ENCODE peak calls at places on chromosomes 4 and X, in five cellular contexts. One of them, this sample, is unnamed.

GRCh38 chr4:2045518-2045951 is 13.6 kb upstream of the NAT8L start:
- DNase-seq in activated CD4-positive, alpha-beta T cell treated with anti-CD3 and anti-CD28 coated beads, Interleukin-2, amount 50 U/mL, for 4 hours: no peak
- DNase-seq in lower leg skin: no peak
- DNase-seq in head of caudate nucleus: peak; percentile 51
- DNase-seq in stimulated activated CD8-positive, alpha-beta memory T cell treated with anti-CD3 and anti-CD28 coated beads, Interleukin-4, amount 100 ng/mL, for 1 hour: no peak
- DNase-seq in this sample: no peak

GRCh38 chr4:39606747-39607146 is 31.9 kb downstream of the SMIM14 start:
- DNase-seq in activated CD4-positive, alpha-beta T cell treated with anti-CD3 and anti-CD28 coated beads, Interleukin-2, amount 50 U/mL, for 4 hours: no peak
- DNase-seq in head of caudate nucleus: no peak
- DNase-seq in stimulated activated CD8-positive, alpha-beta memory T cell treated with anti-CD3 and anti-CD28 coated beads, Interleukin-4, amount 100 ng/mL, for 1 hour: no peak
- DNase-seq in lower leg skin: no peak
- DNase-seq in this sample: no peak

GRCh38 chr4:10022346-10023049 is 1.2 kb upstream of the SLC2A9 start:
- DNase-seq in activated CD4-positive, alpha-beta T cell treated with anti-CD3 and anti-CD28 coated beads, Interleukin-2, amount 50 U/mL, for 4 hours: no peak
- DNase-seq in head of caudate nucleus: no peak
- DNase-seq in stimulated activated CD8-positive, alpha-beta memory T cell treated with anti-CD3 and anti-CD28 coated beads, Interleukin-4, amount 100 ng/mL, for 1 hour: no peak
- DNase-seq in lower leg skin: no peak
- DNase-seq in this sample: no peak

GRCh38 chr4:793941-794621 is 31.8 kb downstream of the CPLX1 start:
- DNase-seq in head of caudate nucleus: peak; percentile 95
- DNase-seq in activated CD4-positive, alpha-beta T cell treated with anti-CD3 and anti-CD28 coated beads, Interleukin-2, amount 50 U/mL, for 4 hours: no peak
- DNase-seq in lower leg skin: no peak
- DNase-seq in stimulated activated CD8-positive, alpha-beta memory T cell treated with anti-CD3 and anti-CD28 coated beads, Interleukin-4, amount 100 ng/mL, for 1 hour: no peak
- DNase-seq in this sample: no peak

GRCh38 chrX:82589410-82589809 is 918.7 kb upstream of the POU3F4 start:
- DNase-seq in activated CD4-positive, alpha-beta T cell treated with anti-CD3 and anti-CD28 coated beads, Interleukin-2, amount 50 U/mL, for 4 hours: no peak
- DNase-seq in lower leg skin: no peak
- DNase-seq in head of caudate nucleus: no peak
- DNase-seq in stimulated activated CD8-positive, alpha-beta memory T cell treated with anti-CD3 and anti-CD28 coated beads, Interleukin-4, amount 100 ng/mL, for 1 hour: no peak
- DNase-seq in this sample: no peak

GRCh38 chr4:101211146-101211553 is 136.2 kb downstream of the PPP3CA start:
- DNase-seq in head of caudate nucleus: no peak
- DNase-seq in lower leg skin: no peak
- DNase-seq in stimulated activated CD8-positive, alpha-beta memory T cell treated with anti-CD3 and anti-CD28 coated beads, Interleukin-4, amount 100 ng/mL, for 1 hour: no peak
- DNase-seq in activated CD4-positive, alpha-beta T cell treated with anti-CD3 and anti-CD28 coated beads, Interleukin-2, amount 50 U/mL, for 4 hours: no peak
- DNase-seq in this sample: no peak

GRCh38 chr4:1170805-1171305 is 1.5 kb downstream of the SPON2 start:
- DNase-seq in activated CD4-positive, alpha-beta T cell treated with anti-CD3 and anti-CD28 coated beads, Interleukin-2, amount 50 U/mL, for 4 hours: no peak
- DNase-seq in stimulated activated CD8-positive, alpha-beta memory T cell treated with anti-CD3 and anti-CD28 coated beads, Interleukin-4, amount 100 ng/mL, for 1 hour: no peak
- DNase-seq in lower leg skin: no peak
- DNase-seq in head of caudate nucleus: no peak
- DNase-seq in this sample: peak; percentile 86

GRCh38 chr4:105807496-105807895 is 87.8 kb upstream of the NPNT start:
- DNase-seq in activated CD4-positive, alpha-beta T cell treated with anti-CD3 and anti-CD28 coated beads, Interleukin-2, amount 50 U/mL, for 4 hours: no peak
- DNase-seq in lower leg skin: no peak
- DNase-seq in head of caudate nucleus: no peak
- DNase-seq in stimulated activated CD8-positive, alpha-beta memory T cell treated with anti-CD3 and anti-CD28 coated beads, Interleukin-4, amount 100 ng/mL, for 1 hour: no peak
- DNase-seq in this sample: no peak

GRCh38 chrX:22095306-22095705 is 63.2 kb downstream of the PHEX start:
- DNase-seq in activated CD4-positive, alpha-beta T cell treated with anti-CD3 and anti-CD28 coated beads, Interleukin-2, amount 50 U/mL, for 4 hours: no peak
- DNase-seq in stimulated activated CD8-positive, alpha-beta memory T cell treated with anti-CD3 and anti-CD28 coated beads, Interleukin-4, amount 100 ng/mL, for 1 hour: no peak
- DNase-seq in head of caudate nucleus: no peak
- DNase-seq in lower leg skin: peak; percentile 49
- DNase-seq in this sample: no peak

GRCh38 chrX:20951016-20951795 is 423.0 kb upstream of the CNKSR2 start:
- DNase-seq in lower leg skin: no peak
- DNase-seq in activated CD4-positive, alpha-beta T cell treated with anti-CD3 and anti-CD28 coated beads, Interleukin-2, amount 50 U/mL, for 4 hours: no peak
- DNase-seq in head of caudate nucleus: no peak
- DNase-seq in stimulated activated CD8-positive, alpha-beta memory T cell treated with anti-CD3 and anti-CD28 coated beads, Interleukin-4, amount 100 ng/mL, for 1 hour: no peak
- DNase-seq in this sample: no peak

GRCh38 chr4:30860983-30861382 is 140.8 kb downstream of the PCDH7 start:
- DNase-seq in stimulated activated CD8-positive, alpha-beta memory T cell treated with anti-CD3 and anti-CD28 coated beads, Interleukin-4, amount 100 ng/mL, for 1 hour: no peak
- DNase-seq in head of caudate nucleus: no peak
- DNase-seq in lower leg skin: no peak
- DNase-seq in activated CD4-positive, alpha-beta T cell treated with anti-CD3 and anti-CD28 coated beads, Interleukin-2, amount 50 U/mL, for 4 hours: no peak
- DNase-seq in this sample: no peak

GRCh38 chr4:4985844-4986243 is 33.4 kb downstream of the CYTL1 start:
- DNase-seq in head of caudate nucleus: no peak
- DNase-seq in lower leg skin: no peak
- DNase-seq in stimulated activated CD8-positive, alpha-beta memory T cell treated with anti-CD3 and anti-CD28 coated beads, Interleukin-4, amount 100 ng/mL, for 1 hour: no peak
- DNase-seq in activated CD4-positive, alpha-beta T cell treated with anti-CD3 and anti-CD28 coated beads, Interleukin-2, amount 50 U/mL, for 4 hours: no peak
- DNase-seq in this sample: no peak

GRCh38 chrX:362937-363620 is 23.6 kb downstream of the PPP2R3B start:
- DNase-seq in head of caudate nucleus: no peak
- DNase-seq in activated CD4-positive, alpha-beta T cell treated with anti-CD3 and anti-CD28 coated beads, Interleukin-2, amount 50 U/mL, for 4 hours: no peak
- DNase-seq in lower leg skin: no peak
- DNase-seq in stimulated activated CD8-positive, alpha-beta memory T cell treated with anti-CD3 and anti-CD28 coated beads, Interleukin-4, amount 100 ng/mL, for 1 hour: no peak
- DNase-seq in this sample: no peak

GRCh38 chr4:38723726-38724506 is 58.9 kb downstream of the TLR10 start:
- DNase-seq in activated CD4-positive, alpha-beta T cell treated with anti-CD3 and anti-CD28 coated beads, Interleukin-2, amount 50 U/mL, for 4 hours: no peak
- DNase-seq in head of caudate nucleus: no peak
- DNase-seq in stimulated activated CD8-positive, alpha-beta memory T cell treated with anti-CD3 and anti-CD28 coated beads, Interleukin-4, amount 100 ng/mL, for 1 hour: no peak
- DNase-seq in lower leg skin: no peak
- DNase-seq in this sample: peak; percentile 62

GRCh38 chr4:169724251-169724650 is 33.5 kb downstream of the HPF1 start:
- DNase-seq in lower leg skin: no peak
- DNase-seq in activated CD4-positive, alpha-beta T cell treated with anti-CD3 and anti-CD28 coated beads, Interleukin-2, amount 50 U/mL, for 4 hours: no peak
- DNase-seq in stimulated activated CD8-positive, alpha-beta memory T cell treated with anti-CD3 and anti-CD28 coated beads, Interleukin-4, amount 100 ng/mL, for 1 hour: no peak
- DNase-seq in head of caudate nucleus: no peak
- DNase-seq in this sample: no peak

GRCh38 chr4:52263612-52264011 is 212.5 kb downstream of the SPATA18 start:
- DNase-seq in head of caudate nucleus: no peak
- DNase-seq in lower leg skin: no peak
- DNase-seq in stimulated activated CD8-positive, alpha-beta memory T cell treated with anti-CD3 and anti-CD28 coated beads, Interleukin-4, amount 100 ng/mL, for 1 hour: no peak
- DNase-seq in activated CD4-positive, alpha-beta T cell treated with anti-CD3 and anti-CD28 coated beads, Interleukin-2, amount 50 U/mL, for 4 hours: no peak
- DNase-seq in this sample: no peak

GRCh38 chrX:132023896-132024386 is 839 bp downstream of the STK26 start:
- DNase-seq in head of caudate nucleus: peak; percentile 59
- DNase-seq in stimulated activated CD8-positive, alpha-beta memory T cell treated with anti-CD3 and anti-CD28 coated beads, Interleukin-4, amount 100 ng/mL, for 1 hour: no peak
- DNase-seq in activated CD4-positive, alpha-beta T cell treated with anti-CD3 and anti-CD28 coated beads, Interleukin-2, amount 50 U/mL, for 4 hours: peak; percentile 26
- DNase-seq in lower leg skin: no peak
- DNase-seq in this sample: no peak

GRCh38 chr4:26069218-26069617 is 155.2 kb downstream of the SMIM20 start:
- DNase-seq in stimulated activated CD8-positive, alpha-beta memory T cell treated with anti-CD3 and anti-CD28 coated beads, Interleukin-4, amount 100 ng/mL, for 1 hour: no peak
- DNase-seq in lower leg skin: no peak
- DNase-seq in activated CD4-positive, alpha-beta T cell treated with anti-CD3 and anti-CD28 coated beads, Interleukin-2, amount 50 U/mL, for 4 hours: no peak
- DNase-seq in head of caudate nucleus: no peak
- DNase-seq in this sample: no peak

GRCh38 chr4:100169796-100170485 is 20.3 kb downstream of the DDIT4L start:
- DNase-seq in stimulated activated CD8-positive, alpha-beta memory T cell treated with anti-CD3 and anti-CD28 coated beads, Interleukin-4, amount 100 ng/mL, for 1 hour: no peak
- DNase-seq in activated CD4-positive, alpha-beta T cell treated with anti-CD3 and anti-CD28 coated beads, Interleukin-2, amount 50 U/mL, for 4 hours: no peak
- DNase-seq in head of caudate nucleus: no peak
- DNase-seq in lower leg skin: no peak
- DNase-seq in this sample: no peak

GRCh38 chr4:102037566-102037965 is 247.0 kb downstream of the BANK1 start:
- DNase-seq in lower leg skin: no peak
- DNase-seq in activated CD4-positive, alpha-beta T cell treated with anti-CD3 and anti-CD28 coated beads, Interleukin-2, amount 50 U/mL, for 4 hours: no peak
- DNase-seq in stimulated activated CD8-positive, alpha-beta memory T cell treated with anti-CD3 and anti-CD28 coated beads, Interleukin-4, amount 100 ng/mL, for 1 hour: no peak
- DNase-seq in head of caudate nucleus: no peak
- DNase-seq in this sample: no peak

GRCh38 chr4:37317104-37317643 is 72.6 kb downstream of the NWD2 start:
- DNase-seq in activated CD4-positive, alpha-beta T cell treated with anti-CD3 and anti-CD28 coated beads, Interleukin-2, amount 50 U/mL, for 4 hours: no peak
- DNase-seq in head of caudate nucleus: no peak
- DNase-seq in stimulated activated CD8-positive, alpha-beta memory T cell treated with anti-CD3 and anti-CD28 coated beads, Interleukin-4, amount 100 ng/mL, for 1 hour: no peak
- DNase-seq in lower leg skin: no peak
- DNase-seq in this sample: no peak

GRCh38 chr4:89123418-89123817 is 12.1 kb downstream of the TIGD2 start:
- DNase-seq in head of caudate nucleus: no peak
- DNase-seq in activated CD4-positive, alpha-beta T cell treated with anti-CD3 and anti-CD28 coated beads, Interleukin-2, amount 50 U/mL, for 4 hours: no peak
- DNase-seq in stimulated activated CD8-positive, alpha-beta memory T cell treated with anti-CD3 and anti-CD28 coated beads, Interleukin-4, amount 100 ng/mL, for 1 hour: no peak
- DNase-seq in lower leg skin: no peak
- DNase-seq in this sample: no peak

GRCh38 chrX:19609541-19609940 is 94.2 kb upstream of the MAP3K15 start:
- DNase-seq in lower leg skin: no peak
- DNase-seq in activated CD4-positive, alpha-beta T cell treated with anti-CD3 and anti-CD28 coated beads, Interleukin-2, amount 50 U/mL, for 4 hours: no peak
- DNase-seq in head of caudate nucleus: no peak
- DNase-seq in stimulated activated CD8-positive, alpha-beta memory T cell treated with anti-CD3 and anti-CD28 coated beads, Interleukin-4, amount 100 ng/mL, for 1 hour: no peak
- DNase-seq in this sample: no peak

GRCh38 chrX:1327651-1328304 is 8.8 kb upstream of the IL3RA start:
- DNase-seq in head of caudate nucleus: no peak
- DNase-seq in lower leg skin: no peak
- DNase-seq in stimulated activated CD8-positive, alpha-beta memory T cell treated with anti-CD3 and anti-CD28 coated beads, Interleukin-4, amount 100 ng/mL, for 1 hour: no peak
- DNase-seq in activated CD4-positive, alpha-beta T cell treated with anti-CD3 and anti-CD28 coated beads, Interleukin-2, amount 50 U/mL, for 4 hours: no peak
- DNase-seq in this sample: no peak

GRCh38 chr4:78971326-78971725 is 32.1 kb upstream of the PAQR3 start:
- DNase-seq in head of caudate nucleus: no peak
- DNase-seq in lower leg skin: peak; percentile 66
- DNase-seq in stimulated activated CD8-positive, alpha-beta memory T cell treated with anti-CD3 and anti-CD28 coated beads, Interleukin-4, amount 100 ng/mL, for 1 hour: no peak
- DNase-seq in activated CD4-positive, alpha-beta T cell treated with anti-CD3 and anti-CD28 coated beads, Interleukin-2, amount 50 U/mL, for 4 hours: no peak
- DNase-seq in this sample: no peak

GRCh38 chr4:168019019-168019651 is 73.2 kb upstream of the ANXA10 start:
- DNase-seq in activated CD4-positive, alpha-beta T cell treated with anti-CD3 and anti-CD28 coated beads, Interleukin-2, amount 50 U/mL, for 4 hours: no peak
- DNase-seq in lower leg skin: no peak
- DNase-seq in head of caudate nucleus: no peak
- DNase-seq in stimulated activated CD8-positive, alpha-beta memory T cell treated with anti-CD3 and anti-CD28 coated beads, Interleukin-4, amount 100 ng/mL, for 1 hour: no peak
- DNase-seq in this sample: no peak

GRCh38 chr4:92305148-92305877 is 1.5 kb downstream of the GRID2 start:
- DNase-seq in lower leg skin: no peak
- DNase-seq in activated CD4-positive, alpha-beta T cell treated with anti-CD3 and anti-CD28 coated beads, Interleukin-2, amount 50 U/mL, for 4 hours: no peak
- DNase-seq in stimulated activated CD8-positive, alpha-beta memory T cell treated with anti-CD3 and anti-CD28 coated beads, Interleukin-4, amount 100 ng/mL, for 1 hour: peak; percentile 0
- DNase-seq in head of caudate nucleus: peak; percentile 93
- DNase-seq in this sample: peak; percentile 91

GRCh38 chr4:2339458-2340271 is 77.8 kb upstream of the MXD4 start:
- DNase-seq in activated CD4-positive, alpha-beta T cell treated with anti-CD3 and anti-CD28 coated beads, Interleukin-2, amount 50 U/mL, for 4 hours: no peak
- DNase-seq in lower leg skin: no peak
- DNase-seq in head of caudate nucleus: peak; percentile 31
- DNase-seq in stimulated activated CD8-positive, alpha-beta memory T cell treated with anti-CD3 and anti-CD28 coated beads, Interleukin-4, amount 100 ng/mL, for 1 hour: no peak
- DNase-seq in this sample: no peak

GRCh38 chr4:147340547-147341225 is 140.2 kb upstream of the EDNRA start:
- DNase-seq in stimulated activated CD8-positive, alpha-beta memory T cell treated with anti-CD3 and anti-CD28 coated beads, Interleukin-4, amount 100 ng/mL, for 1 hour: no peak
- DNase-seq in activated CD4-positive, alpha-beta T cell treated with anti-CD3 and anti-CD28 coated beads, Interleukin-2, amount 50 U/mL, for 4 hours: no peak
- DNase-seq in lower leg skin: no peak
- DNase-seq in head of caudate nucleus: no peak
- DNase-seq in this sample: no peak

GRCh38 chrX:46408553-46409407 is 136.4 kb downstream of the ZNF674 start:
- DNase-seq in head of caudate nucleus: peak; percentile 86
- DNase-seq in stimulated activated CD8-positive, alpha-beta memory T cell treated with anti-CD3 and anti-CD28 coated beads, Interleukin-4, amount 100 ng/mL, for 1 hour: peak; percentile 24
- DNase-seq in lower leg skin: peak; percentile 43
- DNase-seq in activated CD4-positive, alpha-beta T cell treated with anti-CD3 and anti-CD28 coated beads, Interleukin-2, amount 50 U/mL, for 4 hours: peak; percentile 71
- DNase-seq in this sample: no peak

GRCh38 chrX:105765691-105766090 is 56.6 kb upstream of the NRK start:
- DNase-seq in head of caudate nucleus: no peak
- DNase-seq in activated CD4-positive, alpha-beta T cell treated with anti-CD3 and anti-CD28 coated beads, Interleukin-2, amount 50 U/mL, for 4 hours: no peak
- DNase-seq in lower leg skin: no peak
- DNase-seq in stimulated activated CD8-positive, alpha-beta memory T cell treated with anti-CD3 and anti-CD28 coated beads, Interleukin-4, amount 100 ng/mL, for 1 hour: no peak
- DNase-seq in this sample: no peak

GRCh38 chr4:1855334-1856070 is 454 bp downstream of the LETM1 start:
- DNase-seq in activated CD4-positive, alpha-beta T cell treated with anti-CD3 and anti-CD28 coated beads, Interleukin-2, amount 50 U/mL, for 4 hours: no peak
- DNase-seq in head of caudate nucleus: no peak
- DNase-seq in stimulated activated CD8-positive, alpha-beta memory T cell treated with anti-CD3 and anti-CD28 coated beads, Interleukin-4, amount 100 ng/mL, for 1 hour: no peak
- DNase-seq in lower leg skin: no peak
- DNase-seq in this sample: no peak

GRCh38 chrX:151954730-151955129 is 19.7 kb downstream of the GABRE start:
- DNase-seq in lower leg skin: no peak
- DNase-seq in activated CD4-positive, alpha-beta T cell treated with anti-CD3 and anti-CD28 coated beads, Interleukin-2, amount 50 U/mL, for 4 hours: no peak
- DNase-seq in stimulated activated CD8-positive, alpha-beta memory T cell treated with anti-CD3 and anti-CD28 coated beads, Interleukin-4, amount 100 ng/mL, for 1 hour: no peak
- DNase-seq in head of caudate nucleus: no peak
- DNase-seq in this sample: peak; percentile 24

GRCh38 chrX:37383313-37383712 is 34.1 kb downstream of the PRRG1 start:
- DNase-seq in lower leg skin: no peak
- DNase-seq in activated CD4-positive, alpha-beta T cell treated with anti-CD3 and anti-CD28 coated beads, Interleukin-2, amount 50 U/mL, for 4 hours: no peak
- DNase-seq in stimulated activated CD8-positive, alpha-beta memory T cell treated with anti-CD3 and anti-CD28 coated beads, Interleukin-4, amount 100 ng/mL, for 1 hour: no peak
- DNase-seq in head of caudate nucleus: no peak
- DNase-seq in this sample: no peak

GRCh38 chrX:135396566-135396965 is 25.2 kb upstream of the SMIM10L2A start:
- DNase-seq in head of caudate nucleus: no peak
- DNase-seq in lower leg skin: no peak
- DNase-seq in stimulated activated CD8-positive, alpha-beta memory T cell treated with anti-CD3 and anti-CD28 coated beads, Interleukin-4, amount 100 ng/mL, for 1 hour: no peak
- DNase-seq in activated CD4-positive, alpha-beta T cell treated with anti-CD3 and anti-CD28 coated beads, Interleukin-2, amount 50 U/mL, for 4 hours: no peak
- DNase-seq in this sample: no peak

GRCh38 chrX:25275159-25275558 is 259.4 kb upstream of the ARX start:
- DNase-seq in stimulated activated CD8-positive, alpha-beta memory T cell treated with anti-CD3 and anti-CD28 coated beads, Interleukin-4, amount 100 ng/mL, for 1 hour: no peak
- DNase-seq in head of caudate nucleus: no peak
- DNase-seq in activated CD4-positive, alpha-beta T cell treated with anti-CD3 and anti-CD28 coated beads, Interleukin-2, amount 50 U/mL, for 4 hours: no peak
- DNase-seq in lower leg skin: no peak
- DNase-seq in this sample: no peak

GRCh38 chr4:27861381-27861787 is 1000.7 kb downstream of the STIM2 start:
- DNase-seq in lower leg skin: no peak
- DNase-seq in stimulated activated CD8-positive, alpha-beta memory T cell treated with anti-CD3 and anti-CD28 coated beads, Interleukin-4, amount 100 ng/mL, for 1 hour: no peak
- DNase-seq in activated CD4-positive, alpha-beta T cell treated with anti-CD3 and anti-CD28 coated beads, Interleukin-2, amount 50 U/mL, for 4 hours: no peak
- DNase-seq in head of caudate nucleus: peak; percentile 44
- DNase-seq in this sample: no peak

GRCh38 chr4:161883157-161883556 is 280.6 kb downstream of the FSTL5 start:
- DNase-seq in stimulated activated CD8-positive, alpha-beta memory T cell treated with anti-CD3 and anti-CD28 coated beads, Interleukin-4, amount 100 ng/mL, for 1 hour: no peak
- DNase-seq in lower leg skin: no peak
- DNase-seq in head of caudate nucleus: no peak
- DNase-seq in activated CD4-positive, alpha-beta T cell treated with anti-CD3 and anti-CD28 coated beads, Interleukin-2, amount 50 U/mL, for 4 hours: no peak
- DNase-seq in this sample: no peak

GRCh38 chrX:106608016-106608415 is 3.8 kb upstream of the RADX start:
- DNase-seq in stimulated activated CD8-positive, alpha-beta memory T cell treated with anti-CD3 and anti-CD28 coated beads, Interleukin-4, amount 100 ng/mL, for 1 hour: no peak
- DNase-seq in activated CD4-positive, alpha-beta T cell treated with anti-CD3 and anti-CD28 coated beads, Interleukin-2, amount 50 U/mL, for 4 hours: no peak
- DNase-seq in lower leg skin: no peak
- DNase-seq in head of caudate nucleus: peak; percentile 55
- DNase-seq in this sample: no peak

This sample was measured in esophagus muscularis mucosa.